ENCODE peak calls at places on chromosomes 7 and 10, in six cellular contexts. F is HCT116, C is H1, J is SK-N-SH, G is HepG2, H is K562. D is an unnamed sample.
A peak's percentile ranks its signal among the peaks of the same experiment; 100 is the strongest.

GRCh38 chr10:80501913-80502521 is 35.7 kb upstream of the SH2D4B start:
- DNase-seq in C (no peak), F (no peak), G (no peak), H (no peak), J (no peak), D (no peak)

GRCh38 chr10:69362471-69362954 is 54.2 kb downstream of the TACR2 start:
- DNase-seq in H (no peak), J (peak; percentile 44), G (no peak), F (no peak), C (no peak), D (no peak)

GRCh38 chr10:77605466-77605865 is 32.1 kb downstream of the KCNMA1 start:
- DNase-seq in G (no peak), F (no peak), C (peak; percentile 55), H (no peak), J (peak; percentile 53), D (no peak)

GRCh38 chr7:74527842-74528241 is 74.1 kb downstream of the GTF2IRD1 start:
- DNase-seq in G (no peak), H (no peak), J (no peak), C (no peak), F (no peak), D (no peak)

GRCh38 chr10:75630746-75631145 is 199.3 kb downstream of the LRMDA start:
- DNase-seq in H (no peak), G (peak; percentile 30), C (no peak), F (no peak), J (no peak), D (no peak)

GRCh38 chr7:94394399-94395140 is at the start of gene COL1A2:
- DNase-seq in G (no peak), F (no peak), H (no peak), J (peak; percentile 30), C (peak; percentile 79), D (no peak)

GRCh38 chr7:27586825-27587224 is 75.9 kb downstream of the HIBADH start:
- DNase-seq in F (no peak), H (no peak), G (no peak), C (no peak), J (peak; percentile 67), D (no peak)

GRCh38 chr10:24579911-24580310 is 143.8 kb downstream of the ARHGAP21 start:
- DNase-seq in J (no peak), C (no peak), G (no peak), H (no peak), F (no peak), D (peak; percentile 11)

GRCh38 chr10:95096143-95096542 is 26.8 kb upstream of the CYP2C8 start:
- DNase-seq in C (no peak), F (no peak), J (no peak), H (no peak), G (no peak), D (no peak)

GRCh38 chr10:127906548-127907377 is at the start of gene PTPRE:
- DNase-seq in C (peak; percentile 88), F (peak; percentile 40), G (no peak), H (peak; percentile 59), J (peak; percentile 96), D (peak; percentile 38)

GRCh38 chr7:39894904-39895303 is 55.2 kb upstream of the CDK13 start:
- DNase-seq in J (no peak), C (peak; percentile 40), H (no peak), G (no peak), F (no peak), D (no peak)

GRCh38 chr7:156673902-156674301 is 33.3 kb downstream of the RNF32 start:
- DNase-seq in C (no peak), G (no peak), H (no peak), F (no peak), J (no peak), D (no peak)

GRCh38 chr10:79182763-79183467 is 114.1 kb downstream of the ZMIZ1 start:
- DNase-seq in J (no peak), H (no peak), F (no peak), G (no peak), C (no peak), D (no peak)

GRCh38 chr10:29646238-29646902 is 11.6 kb upstream of the SVIL start:
- DNase-seq in C (no peak), F (no peak), J (peak; percentile 52), H (no peak), G (no peak), D (no peak)

GRCh38 chr7:148688526-148688925 is 10.2 kb upstream of the CUL1 start:
- DNase-seq in F (no peak), H (no peak), G (no peak), C (no peak), J (no peak), D (no peak)

GRCh38 chr10:98312816-98313215 is 44.8 kb upstream of the LOXL4 start:
- DNase-seq in F (no peak), G (no peak), H (no peak), C (no peak), J (no peak), D (no peak)

GRCh38 chr7:51127618-51127904 is 189.0 kb downstream of the COBL start:
- DNase-seq in G (no peak), H (no peak), J (no peak), F (no peak), C (peak; percentile 14), D (no peak)

GRCh38 chr10:17649052-17649451 is 5.1 kb downstream of the STAM start:
- DNase-seq in J (no peak), H (no peak), C (no peak), F (no peak), G (no peak), D (no peak)

GRCh38 chr10:17647316-17647715 is 3.4 kb downstream of the STAM start:
- DNase-seq in F (no peak), J (no peak), C (no peak), G (no peak), H (no peak), D (no peak)

GRCh38 chr10:17651891-17652290 is 7.9 kb downstream of the STAM start:
- DNase-seq in F (no peak), H (no peak), J (no peak), G (no peak), C (no peak), D (no peak)

GRCh38 chr10:17650416-17650815 is 6.5 kb downstream of the STAM start:
- DNase-seq in G (no peak), J (no peak), C (no peak), F (no peak), H (no peak), D (no peak)

GRCh38 chr10:17649836-17650235 is 5.9 kb downstream of the STAM start:
- DNase-seq in J (no peak), C (no peak), G (no peak), F (no peak), H (no peak), D (no peak)
- H3K9me3 ChIP-seq in J (no peaks in the 10 kb centered on the region), C (peaks cover 7% of the 10 kb centered on the region), G (peaks cover 7% of the 10 kb centered on the region), F (no peaks in the 10 kb centered on the region), H (peaks cover 5% of the 10 kb centered on the region), D (peaks cover 34% of the 10 kb centered on the region)

GRCh38 chr10:110742801-110743200 is 98.7 kb downstream of the RBM20 start:
- DNase-seq in F (no peak), G (no peak), C (no peak), H (no peak), J (no peak), D (no peak)

GRCh38 chr10:110744767-110745166 is 100.6 kb downstream of the RBM20 start:
- DNase-seq in G (no peak), C (no peak), H (no peak), J (no peak), F (no peak), D (no peak)

GRCh38 chr10:110737886-110738634 is 93.9 kb downstream of the RBM20 start:
- DNase-seq in J (no peak), G (peak; percentile 18), H (no peak), C (no peak), F (no peak), D (no peak)

GRCh38 chr10:110735620-110736027 is 91.5 kb downstream of the RBM20 start:
- DNase-seq in J (no peak), G (peak; percentile 74), F (no peak), C (no peak), H (no peak), D (no peak)

GRCh38 chr10:110739811-110740271 is 95.7 kb downstream of the RBM20 start:
- DNase-seq in H (no peak), J (no peak), G (peak; percentile 90), C (no peak), F (peak; percentile 15), D (no peak)
- TF ChIP-seq YY1 in H (no peak), J (no peak), G (no peak), C (no peak), F (no peak), D (no peak)

GRCh38 chr7:127699853-127700252 is 47.9 kb downstream of the SND1 start:
- DNase-seq in H (no peak), J (no peak), C (no peak), G (no peak), F (no peak), D (no peak)
- H3K36me3 ChIP-seq in H (peaks cover 99% of the 10 kb centered on the region), J (peaks cover 89% of the 10 kb centered on the region), C (peaks cover 70% of the 10 kb centered on the region), G (peaks cover 95% of the 10 kb centered on the region), F (peaks cover 47% of the 10 kb centered on the region), D (peaks cover 93% of the 10 kb centered on the region)

GRCh38 chr7:99197498-99197897 is 10.4 kb downstream of the KPNA7 start:
- DNase-seq in H (no peak), G (no peak), F (no peak), C (no peak), J (no peak), D (no peak)
- H3K9me3 ChIP-seq in H (peaks cover 4% of the 10 kb centered on the region), G (peaks cover 23% of the 10 kb centered on the region), F (peaks cover under 1% of the 10 kb centered on the region), C (no peaks in the 10 kb centered on the region), J (peaks cover 12% of the 10 kb centered on the region), D (peaks cover 12% of the 10 kb centered on the region)